ENCODE peak calls at places on chromosomes 5 and 9, in four cellular contexts. K, S, M and P are unnamed samples.

GRCh38 chr5:60497706-60498500 is 202.1 kb downstream of the DEPDC1B start:
- DNase-seq in K (peak), M (no peak), S (no peak), P (no peak)

GRCh38 chr5:10461904-10462542 is 20.3 kb downstream of the ROPN1L start:
- DNase-seq in K (no peak), M (no peak), S (no peak), P (no peak)

GRCh38 chr9:128106940-128107259 is 20.6 kb downstream of the PTGES2 start:
- DNase-seq in K (no peak), M (peak), S (no peak), P (no peak)

GRCh38 chr9:5958273-5958672 is 57.2 kb downstream of the RANBP6 start:
- DNase-seq in S (no peak), K (no peak), M (no peak), P (no peak)

GRCh38 chr5:172502969-172503368 is 48.6 kb upstream of the SH3PXD2B start:
- DNase-seq in S (peak), K (no peak), M (peak), P (no peak)

GRCh38 chr5:58085800-58086199 is 374.1 kb downstream of the PLK2 start:
- DNase-seq in M (no peak), K (peak), S (no peak), P (no peak)

GRCh38 chr5:90902170-90902569 is 343.6 kb downstream of the ADGRV1 start:
- DNase-seq in M (no peak), S (no peak), K (no peak), P (no peak)

GRCh38 chr9:27154923-27155322 is 45.9 kb downstream of the TEK start:
- DNase-seq in K (peak), S (no peak), M (no peak), P (no peak)

GRCh38 chr5:44646016-44646415 is 162.7 kb upstream of the MRPS30 start:
- DNase-seq in M (no peak), K (no peak), S (no peak), P (no peak)

GRCh38 chr9:112041536-112042243 is 133.4 kb downstream of the SUSD1 start:
- DNase-seq in S (no peak), M (no peak), K (peak), P (no peak)

GRCh38 chr9:133948571-133949485 is 43.3 kb downstream of the VAV2 start:
- DNase-seq in K (no peak), S (no peak), M (no peak), P (no peak)

GRCh38 chr5:149766460-149767277 is 36.6 kb downstream of the PPARGC1B start:
- DNase-seq in K (no peak), M (no peak), S (no peak), P (no peak)

GRCh38 chr5:66285343-66285942 is 141.3 kb downstream of the SREK1 start:
- DNase-seq in K (no peak), S (no peak), M (no peak), P (no peak)

GRCh38 chr9:36074870-36075532 is 38.3 kb downstream of the RECK start:
- DNase-seq in S (no peak), K (peak), M (peak), P (peak)

GRCh38 chr5:95718203-95718602 is 12.9 kb upstream of the RHOBTB3 start:
- DNase-seq in K (no peak), M (no peak), S (no peak), P (no peak)

GRCh38 chr5:75054110-75054930 is 2.0 kb upstream of the GCNT4 start:
- DNase-seq in K (no peak), S (no peak), M (no peak), P (no peak)

DNA sequence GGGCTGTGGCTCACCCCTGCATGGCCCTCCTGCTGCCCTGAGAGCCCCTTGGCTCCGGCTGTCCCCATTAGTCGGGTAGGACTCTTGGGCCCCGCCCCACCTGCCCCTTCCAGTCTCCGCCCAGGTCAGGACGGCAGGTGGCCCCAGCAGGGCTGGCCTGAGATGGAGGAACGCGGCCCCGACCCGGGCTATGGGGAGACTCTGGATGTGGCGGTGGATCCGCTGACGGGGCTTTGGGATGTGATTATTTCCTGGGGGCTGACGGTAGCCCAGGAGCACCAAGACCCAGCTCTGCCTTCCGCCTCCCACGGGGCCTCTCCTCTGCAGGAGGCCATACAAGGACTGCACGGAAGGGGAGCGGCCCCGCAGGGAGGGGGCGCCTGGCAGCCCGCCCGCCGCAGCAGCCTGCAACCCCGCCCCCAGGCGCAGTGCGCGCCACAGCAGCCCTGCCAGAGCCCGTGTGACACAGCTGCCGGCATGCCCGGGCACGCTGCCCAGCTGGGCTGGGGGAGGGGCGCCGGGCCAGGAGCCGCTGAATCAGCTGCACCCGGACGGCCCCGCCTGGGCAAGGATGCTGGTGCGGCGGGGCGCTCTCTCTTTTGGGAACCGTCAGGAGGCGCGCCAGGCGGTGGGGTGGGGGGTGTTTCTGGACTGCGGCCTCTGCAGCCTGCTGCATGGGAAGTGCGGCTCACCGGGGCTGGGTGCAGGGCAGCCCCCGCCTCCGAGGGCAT is 9.2 kb downstream of the TMEM250 start:
- DNase-seq in S (peak), K (peak), M (peak), P (peak)
- TF ChIP-seq CTCF in S (no peak), K (no peak), M (no peak), P (no peak)

GRCh38 chr9:33498387-33498786 is 24.7 kb upstream of the NOL6 start:
- DNase-seq in K (no peak), S (no peak), M (no peak), P (no peak)
- TF ChIP-seq CTCF in K (no peak), S (peak), M (no peak), P (peak)

GRCh38 chr5:138032028-138032571 is 779 bp downstream of the FAM13B start:
- DNase-seq in M (no peak), S (no peak), K (peak), P (no peak)
- TF ChIP-seq CTCF in M (no peak), S (no peak), K (no peak), P (no peak)

DNA sequence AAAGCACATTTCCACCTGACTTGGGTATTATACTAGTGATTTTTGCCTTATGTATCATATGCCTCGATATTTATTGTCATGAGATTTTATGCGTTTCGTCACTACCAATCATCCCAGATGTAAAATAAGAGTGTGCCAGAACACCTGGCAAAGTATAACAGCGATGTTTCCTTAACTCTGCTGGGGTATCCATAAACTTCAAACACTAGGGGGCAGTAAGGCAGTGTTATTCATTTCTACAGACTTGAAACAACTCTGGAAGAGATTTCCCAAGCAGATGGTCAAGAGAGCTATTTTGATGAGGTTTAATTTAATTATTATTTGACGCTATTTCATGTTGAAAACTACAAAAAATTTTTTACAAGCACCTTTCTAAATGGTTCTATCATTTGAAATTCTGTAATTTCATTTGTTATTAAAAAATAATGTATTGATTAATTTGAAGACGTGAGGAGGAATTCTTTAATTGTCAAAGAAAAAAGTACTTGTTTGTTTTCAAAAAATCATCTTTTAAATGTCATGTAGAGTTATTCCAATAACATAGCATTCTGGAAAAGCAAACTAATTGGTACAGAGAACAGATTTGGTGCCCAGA is 388.5 kb upstream of the CTNND2 start:
- DNase-seq in M (no peak), K (no peak), S (no peak), P (no peak)
- TF ChIP-seq CTCF in M (no peak), K (no peak), S (peak), P (peak)

DNA sequence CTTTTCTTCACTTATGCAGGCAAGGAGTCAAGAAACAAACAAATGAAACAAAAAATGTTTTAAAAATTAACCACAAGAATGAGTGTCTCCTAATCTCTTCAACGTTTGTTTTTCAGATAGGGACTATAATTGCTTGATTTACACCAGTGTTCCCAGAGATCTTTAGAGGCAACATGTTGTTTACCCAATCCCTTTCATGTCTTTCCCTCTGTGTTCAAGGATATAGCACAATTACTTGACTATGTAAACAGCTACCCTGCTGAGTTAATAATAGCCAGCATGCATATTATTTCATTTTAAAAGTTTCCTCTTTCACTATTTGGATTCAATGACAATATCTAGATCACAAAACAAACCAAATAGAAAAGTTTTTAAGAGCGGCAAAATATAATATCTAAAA is 25.1 kb upstream of the SHISAL2B start:
- DNase-seq in K (no peak), S (no peak), M (no peak), P (no peak)
- TF ChIP-seq CTCF in K (no peak), S (no peak), M (no peak), P (no peak)